ENCODE peak calls at places on chromosomes 6 and 20, in nine cellular contexts. F is hypothalamus, U is osteoblast, G is ELR, A is RWPE1, E is T1000, D is NCI-H1092, W is NAMALWA, R is NCI-H2029. H is an unnamed sample.

GRCh38 chr20:56778765-56779195 is 149.7 kb downstream of the TFAP2C start:
- DNase-seq in R (no peak), E (no peak), A (no peak), G (no peak), F (no peak), D (no peak), W (no peak), U (peak; percentile 87), H (no peak)

GRCh38 chr20:25399038-25399430 is 8.4 kb upstream of the ABHD12 start:
- DNase-seq in G (peak; percentile 82), A (peak; percentile 65), D (peak; percentile 24), U (peak; percentile 71), F (no peak), R (peak; percentile 51), W (peak; percentile 76), E (peak; percentile 19), H (peak; percentile 71)

GRCh38 chr20:19493794-19494495 is 264.1 kb upstream of the RIN2 start:
- DNase-seq in E (no peak), A (no peak), R (no peak), D (no peak), W (no peak), G (no peak), F (no peak), U (no peak), H (no peak)

GRCh38 chr6:143397229-143398222 is 53.0 kb downstream of the ADAT2 start:
- DNase-seq in U (no peak), E (no peak), F (no peak), D (no peak), R (no peak), W (no peak), A (peak; percentile 99), G (peak; percentile 81), H (peak; percentile 79)

GRCh38 chr6:148379481-148379880 is 36.8 kb downstream of the SASH1 start:
- DNase-seq in R (no peak), G (no peak), E (no peak), D (no peak), A (no peak), F (no peak), U (no peak), W (no peak), H (no peak)

GRCh38 chr20:19256085-19256484 is 43.6 kb downstream of the SLC24A3 start:
- DNase-seq in R (no peak), U (no peak), D (no peak), F (no peak), W (no peak), E (no peak), G (peak; percentile 66), A (no peak), H (no peak)

GRCh38 chr20:62258499-62259293 is 20.4 kb downstream of the OSBPL2 start:
- DNase-seq in G (peak; percentile 74), R (no peak), F (no peak), D (no peak), U (peak; percentile 97), A (peak; percentile 47), W (no peak), E (no peak), H (peak; percentile 25)

GRCh38 chr6:127841811-127842210 is 59.0 kb downstream of the THEMIS start:
- DNase-seq in F (no peak), R (no peak), E (no peak), W (no peak), A (no peak), U (peak; percentile 76), D (no peak), G (peak; percentile 25), H (no peak)

GRCh38 chr6:167856999-167857660 is 30.4 kb downstream of the AFDN start:
- DNase-seq in F (no peak), A (peak; percentile 45), G (peak; percentile 91), U (no peak), W (no peak), E (no peak), D (no peak), R (no peak), H (peak; percentile 71)

GRCh38 chr6:35590622-35591066 is 77.9 kb upstream of the TULP1 start:
- DNase-seq in F (no peak), W (no peak), E (no peak), D (no peak), R (no peak), G (no peak), A (no peak), U (no peak), H (no peak)

GRCh38 chr6:40732878-40733277 is 145.7 kb upstream of the LRFN2 start:
- DNase-seq in A (no peak), F (no peak), W (no peak), R (no peak), U (no peak), E (no peak), G (no peak), D (no peak), H (no peak)

GRCh38 chr6:49410564-49410963 is 52.5 kb downstream of the MMUT start:
- DNase-seq in E (no peak), W (no peak), G (peak; percentile 9), D (no peak), R (no peak), U (no peak), F (no peak), A (no peak), H (no peak)

GRCh38 chr6:32355018-32355417 is 16.7 kb downstream of the TSBP1 start:
- DNase-seq in E (no peak), R (no peak), F (no peak), W (no peak), D (no peak), A (no peak), G (no peak), U (no peak), H (no peak)

GRCh38 chr6:158645064-158646022 is 800 bp upstream of the DYNLT1 start:
- DNase-seq in W (no peak), R (no peak), U (no peak), A (no peak), D (no peak), F (no peak), E (no peak), G (peak; percentile 65), H (no peak)

GRCh38 chr20:63624486-63624885 is 2.4 kb downstream of the GMEB2 start:
- DNase-seq in F (no peak), W (no peak), E (no peak), A (no peak), U (no peak), G (no peak), D (no peak), R (no peak), H (no peak)

GRCh38 chr6:19804362-19805145 is 32.6 kb upstream of the ID4 start:
- DNase-seq in G (peak; percentile 96), A (peak; percentile 88), U (peak; percentile 96), D (peak; percentile 86), W (no peak), R (peak; percentile 97), F (peak; percentile 67), E (peak; percentile 95), H (peak; percentile 89)

GRCh38 chr20:20827992-20828597 is 115.7 kb upstream of the RALGAPA2 start:
- DNase-seq in W (no peak), G (no peak), D (no peak), R (no peak), U (no peak), F (no peak), E (no peak), A (no peak), H (no peak)

GRCh38 chr6:156102129-156102528 is 646.5 kb upstream of the NOX3 start:
- DNase-seq in R (no peak), U (no peak), A (no peak), G (peak; percentile 3), E (no peak), F (no peak), W (peak; percentile 23), D (no peak), H (peak; percentile 5)

GRCh38 chr6:164042212-164042611 is 627.7 kb downstream of the QKI start:
- DNase-seq in U (no peak), W (no peak), R (no peak), D (no peak), A (no peak), E (no peak), F (no peak), G (no peak), H (no peak)

GRCh38 chr6:74742793-74743508 is 462.9 kb downstream of the COL12A1 start:
- DNase-seq in F (no peak), D (no peak), A (no peak), W (no peak), E (no peak), R (no peak), G (no peak), U (no peak), H (no peak)

GRCh38 chr20:47093567-47093966 is 198.9 kb downstream of the EYA2 start:
- DNase-seq in U (no peak), E (no peak), R (no peak), D (no peak), F (no peak), G (no peak), W (no peak), A (no peak), H (no peak)

GRCh38 chr20:58137236-58137635 is 91.2 kb downstream of the ANKRD60 start:
- DNase-seq in G (no peak), U (no peak), E (no peak), W (no peak), F (no peak), D (no peak), R (no peak), A (no peak), H (no peak)

GRCh38 chr6:782141-782540 is 89.2 kb upstream of the EXOC2 start:
- DNase-seq in G (no peak), D (no peak), A (no peak), W (no peak), F (no peak), U (no peak), E (no peak), R (peak; percentile 41), H (no peak)

GRCh38 chr6:27507041-27507956 is 34.4 kb upstream of the ZNF184 start:
- DNase-seq in D (no peak), U (no peak), R (no peak), E (no peak), G (peak; percentile 35), W (no peak), F (no peak), A (no peak), H (no peak)